ENCODE peak calls at places on chromosomes 11 and 22, in seven cellular contexts. Q is cardiac fibroblast, V is hepatocyte, R is GM12865, Y is MM.1S, N is transverse colon, I is neural progenitor cell. O is an unnamed sample.
A peak's percentile ranks its signal among the peaks of the same experiment; 100 is the strongest.

GRCh38 chr22:46107753-46108563 is 42.4 kb upstream of the PPARA start:
- DNase-seq in R (no peak), Q (no peak), Y (no peak), I (no peak), N (no peak), V (no peak), O (no peak)

GRCh38 chr22:48253136-48253535 is 1490.7 kb downstream of the TBC1D22A start:
- DNase-seq in Y (no peak), I (no peak), N (no peak), Q (no peak), R (no peak), V (no peak), O (no peak)

GRCh38 chr22:40512426-40513136 is 123.9 kb downstream of the MRTFA start:
- DNase-seq in N (no peak), Y (no peak), Q (peak; percentile 99), V (peak; percentile 32), R (no peak), I (no peak), O (no peak)

GRCh38 chr11:34972892-34973291 is 56.5 kb downstream of the PDHX start:
- DNase-seq in N (no peak), R (no peak), Y (no peak), V (no peak), I (no peak), Q (peak; percentile 21), O (no peak)

GRCh38 chr11:76176463-76176862 is 29.8 kb downstream of the WNT11 start:
- DNase-seq in R (no peak), I (no peak), Y (no peak), N (no peak), V (no peak), Q (no peak), O (no peak)

GRCh38 chr11:57375490-57375889 is 5.5 kb downstream of the PRG3 start:
- DNase-seq in Q (no peak), Y (no peak), R (no peak), I (no peak), V (no peak), N (no peak), O (peak; percentile 32)

GRCh38 chr22:39209756-39210155 is 35.0 kb downstream of the PDGFB start:
- DNase-seq in V (no peak), N (no peak), Y (no peak), Q (no peak), R (no peak), I (no peak), O (no peak)

GRCh38 chr11:93921695-93922468 is 71.5 kb upstream of the VSTM5 start:
- DNase-seq in N (peak; percentile 18), R (peak; percentile 64), V (peak; percentile 76), Q (peak; percentile 79), I (peak; percentile 81), Y (peak; percentile 50), O (peak; percentile 52)

GRCh38 chr11:129035254-129035653 is 92.6 kb upstream of the TP53AIP1 start:
- DNase-seq in R (no peak), N (no peak), Y (no peak), I (no peak), V (no peak), Q (no peak), O (no peak)

GRCh38 chr11:2778630-2779498 is 79.1 kb upstream of the KCNQ1OT1 start:
- DNase-seq in R (peak; percentile 80), I (no peak), N (peak; percentile 86), Q (peak; percentile 90), V (peak; percentile 92), Y (peak; percentile 97), O (peak; percentile 58)

GRCh38 chr22:35894937-35895708 is 133.5 kb downstream of the RBFOX2 start:
- DNase-seq in Q (peak; percentile 88), I (peak; percentile 17), R (no peak), Y (no peak), V (peak; percentile 69), N (peak; percentile 12), O (no peak)

GRCh38 chr22:27800250-27801131 is 1.1 kb downstream of the MN1 start:
- DNase-seq in R (no peak), Y (no peak), N (no peak), Q (peak; percentile 51), V (no peak), I (peak; percentile 77), O (peak; percentile 41)

GRCh38 chr11:118046051-118046963 is 30.6 kb upstream of the TMPRSS4 start:
- DNase-seq in V (no peak), I (no peak), Q (no peak), N (no peak), R (peak; percentile 52), Y (no peak), O (peak; percentile 40)

DNA sequence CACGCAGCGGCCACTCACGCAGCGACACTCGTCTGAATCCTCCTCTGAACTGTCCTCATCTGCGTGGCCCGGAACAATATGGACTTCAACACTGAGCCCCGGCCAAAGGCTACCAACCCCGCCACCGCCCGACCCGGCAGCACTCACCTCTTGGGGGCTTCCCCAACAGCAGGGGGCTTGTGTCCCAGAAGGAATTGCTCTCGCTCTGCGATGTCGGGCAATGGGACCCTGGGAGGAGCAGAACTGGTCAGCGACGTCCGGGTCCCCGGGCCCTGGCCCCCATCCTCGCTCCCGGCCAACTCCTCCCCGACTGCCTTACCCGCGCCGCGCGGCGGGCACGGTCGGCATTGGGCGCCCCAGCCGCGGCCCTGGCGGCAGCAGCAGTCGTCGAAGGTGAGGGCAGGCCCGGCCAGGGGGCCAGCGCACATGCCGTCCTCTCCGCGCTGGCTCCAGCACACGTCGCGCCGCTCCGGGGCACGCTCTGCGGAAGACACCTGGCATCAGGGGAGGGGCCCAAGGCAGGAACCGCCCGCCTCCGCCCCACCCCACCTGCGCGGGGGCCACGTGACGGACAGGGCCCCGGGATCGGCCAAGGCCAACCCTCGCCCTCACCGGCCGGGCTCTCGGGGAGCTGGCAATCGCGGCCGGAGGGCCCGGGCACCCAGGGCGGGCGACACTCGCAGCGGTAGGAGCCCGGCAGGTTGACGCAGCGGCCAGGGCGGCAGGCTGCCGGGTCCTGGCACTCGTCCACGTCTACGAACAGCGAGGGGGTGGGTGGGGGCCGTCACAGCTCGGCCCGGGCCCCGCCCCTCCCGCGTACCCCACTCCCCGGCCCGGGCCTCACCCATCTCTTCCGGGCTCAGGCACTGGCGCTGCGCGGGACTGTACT is 14.8 kb downstream of the SCYL1 start:
- DNase-seq in V (no peak), Y (peak; percentile 89), Q (no peak), I (peak; percentile 53), R (no peak), N (peak; percentile 89), O (peak; percentile 93)
- TF ChIP-seq CTCF in V (no peak), Y (no peak), Q (no peak), I (no peak), R (peak; percentile 58), N (peak; percentile 49), O (no peak)

GRCh38 chr11:27640954-27641353 is 59.3 kb downstream of the BDNF start:
- DNase-seq in Y (no peak), I (no peak), V (no peak), R (no peak), N (no peak), Q (no peak), O (no peak)

GRCh38 chr11:27646051-27646818 is 54.0 kb downstream of the BDNF start:
- DNase-seq in Q (no peak), I (no peak), V (no peak), N (no peak), R (no peak), Y (no peak), O (no peak)

GRCh38 chr11:27648840-27649239 is 51.4 kb downstream of the BDNF start:
- DNase-seq in V (no peak), Q (no peak), I (no peak), N (no peak), R (no peak), Y (no peak), O (no peak)

GRCh38 chr11:27642954-27643353 is 57.3 kb downstream of the BDNF start:
- DNase-seq in I (no peak), V (no peak), Q (no peak), Y (no peak), R (no peak), N (no peak), O (no peak)
- TF ChIP-seq CTCF in I (peak; percentile 14), V (no peak), Q (no peak), Y (no peak), R (no peak), N (no peak), O (no peak)

GRCh38 chr11:64185323-64186204 is at the start of gene STIP1:
- DNase-seq in Y (peak; percentile 100), R (peak; percentile 100), I (peak; percentile 100), V (peak; percentile 100), N (peak; percentile 99), Q (peak; percentile 100), O (peak; percentile 99)

GRCh38 chr11:64183890-64184289 is 2.1 kb upstream of the STIP1 start:
- DNase-seq in Y (no peak), Q (no peak), R (no peak), I (no peak), N (no peak), V (no peak), O (no peak)

GRCh38 chr11:64181506-64182411 is 4.2 kb upstream of the STIP1 start:
- DNase-seq in I (peak; percentile 74), N (peak; percentile 93), V (peak; percentile 95), R (peak; percentile 64), Q (peak; percentile 93), Y (peak; percentile 88), O (peak; percentile 69)

GRCh38 chr11:64180871-64181270 is 5.1 kb upstream of the STIP1 start:
- DNase-seq in R (no peak), N (no peak), Q (no peak), Y (no peak), I (no peak), V (no peak), O (no peak)

GRCh38 chr11:64186205-64187165 is 514 bp downstream of the STIP1 start:
- DNase-seq in Q (no peak), I (peak; percentile 32), V (peak; percentile 47), Y (peak; percentile 27), R (peak; percentile 43), N (peak; percentile 29), O (no peak)
- TF ChIP-seq CTCF in Q (no peak), I (no peak), V (no peak), Y (no peak), R (no peak), N (no peak), O (no peak)

GRCh38 chr11:6067502-6067901 is 36.9 kb upstream of the OR56A1 start:
- DNase-seq in R (no peak), N (no peak), Y (no peak), Q (no peak), V (no peak), I (no peak), O (no peak)

GRCh38 chr11:6061475-6061874 is 30.9 kb upstream of the OR56A1 start:
- DNase-seq in Q (no peak), Y (no peak), V (no peak), R (no peak), N (no peak), I (no peak), O (no peak)

GRCh38 chr11:6057452-6057851 is 26.9 kb upstream of the OR56A1 start:
- DNase-seq in R (no peak), Y (no peak), V (no peak), N (no peak), I (no peak), Q (no peak), O (no peak)

DNA sequence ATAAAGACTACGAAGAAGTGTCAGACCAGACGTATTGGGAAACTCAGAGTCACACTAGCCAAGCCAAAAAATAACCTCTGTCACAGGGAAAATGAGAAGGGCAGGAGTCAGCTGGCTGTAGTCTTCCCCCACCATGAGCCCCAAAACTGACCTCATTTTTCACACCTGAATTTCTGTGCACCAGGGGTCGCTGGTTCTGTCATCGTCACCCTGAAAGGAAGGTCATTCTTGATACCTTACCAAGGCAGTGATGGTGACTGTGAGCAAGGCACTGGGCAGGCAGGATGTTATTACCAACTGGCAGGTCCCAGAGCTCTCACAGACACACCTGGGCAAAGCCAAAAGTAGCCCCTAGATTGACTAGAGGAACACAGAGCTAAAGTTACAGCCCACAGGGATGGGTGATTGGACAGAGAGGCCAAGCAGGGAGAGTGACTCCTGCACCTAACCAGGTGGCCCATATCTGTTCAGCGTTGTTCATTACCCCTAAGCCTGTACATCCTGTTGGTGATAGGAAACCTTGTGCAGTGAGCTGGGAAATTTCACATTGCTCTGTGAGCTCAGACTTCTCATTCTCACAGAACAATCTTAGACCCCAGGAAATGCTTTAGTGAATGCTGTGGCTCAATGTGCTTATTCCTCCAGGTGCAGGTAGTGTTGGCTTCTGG is 32.3 kb upstream of the OR56A1 start:
- DNase-seq in I (no peak), V (no peak), R (peak; percentile 49), Q (no peak), N (no peak), Y (no peak), O (no peak)
- TF ChIP-seq CTCF in I (peak; percentile 8), V (no peak), R (no peak), Q (no peak), N (no peak), Y (peak; percentile 31), O (no peak)